ENCODE peak calls at places on chromosome 7, in ten cellular contexts. H is NCI-H748 treated with DMSO at 0.1 percent for 48 hours; K is naive thymus-derived CD8-positive, alpha-beta T cell; T is activated CD4-positive, CD25-positive, alpha-beta regulatory T cell; S is activated CD8-positive, alpha-beta memory T cell treated with anti-CD3 and anti-CD28 coated beads, Interleukin-2, amount 50 U/mL, for 4 hours; U is GM23248; A is stimulated activated CD4-positive, alpha-beta T cell treated with anti-CD3 and anti-CD28 coated beads, Interleukin-2, amount 100 ng/mL, for 48 hours; I is nucleus accumbens; G is sciatic nerve; C is amygdala. B is an unnamed sample.

GRCh38 chr7:55953707-55954475 is 2.2 kb downstream of the MRPS17 start:
- DNase-seq in H (no peak), K (no peak), T (no peak), S (no peak), U (no peak), A (no peak), I (no peak), G (no peak), C (no peak), B (no peak)

GRCh38 chr7:2014391-2015241 is 218.1 kb downstream of the MAD1L1 start:
- DNase-seq in H (no peak), K (no peak), T (no peak), S (peak), U (no peak), A (no peak), I (no peak), G (peak), C (no peak), B (no peak)

GRCh38 chr7:66047426-66047825 is 28.2 kb upstream of the ASL start:
- DNase-seq in H (no peak), K (no peak), T (no peak), S (no peak), U (peak), A (no peak), I (no peak), G (peak), C (no peak), B (no peak)

GRCh38 chr7:98613601-98614425 is 3.3 kb upstream of the NPTX2 start:
- DNase-seq in H (no peak), K (no peak), T (no peak), S (no peak), U (peak), A (no peak), I (no peak), G (no peak), C (no peak), B (no peak)

GRCh38 chr7:73424486-73424885 is 9.1 kb upstream of the FZD9 start:
- DNase-seq in H (no peak), K (no peak), T (no peak), S (no peak), U (no peak), A (no peak), I (no peak), G (no peak), C (no peak), B (no peak)

GRCh38 chr7:114910787-114911186 is 11.1 kb upstream of the MDFIC start:
- DNase-seq in H (no peak), K (no peak), T (no peak), S (no peak), U (peak), A (no peak), I (no peak), G (no peak), C (no peak), B (no peak)

GRCh38 chr7:116553168-116553567 is 28.3 kb downstream of the CAV1 start:
- DNase-seq in H (no peak), K (no peak), T (no peak), S (no peak), U (no peak), A (no peak), I (no peak), G (no peak), C (no peak), B (no peak)

GRCh38 chr7:115522174-115522573 is 508.4 kb downstream of the TFEC start:
- DNase-seq in H (no peak), K (no peak), T (no peak), S (no peak), U (no peak), A (no peak), I (no peak), G (no peak), C (no peak), B (no peak)

GRCh38 chr7:116799912-116800311 is 62.5 kb upstream of the CAPZA2 start:
- DNase-seq in H (no peak), K (no peak), T (no peak), S (no peak), U (no peak), A (no peak), I (no peak), G (no peak), C (no peak), B (no peak)

GRCh38 chr7:101784275-101785127 is 32.9 kb upstream of the CUX1 start:
- DNase-seq in H (no peak), K (no peak), T (no peak), S (no peak), U (peak), A (no peak), I (no peak), G (no peak), C (no peak), B (no peak)

GRCh38 chr7:33050425-33051318 is 11.9 kb downstream of the NT5C3A start:
- DNase-seq in H (peak), K (peak), T (no peak), S (no peak), U (peak), A (no peak), I (no peak), G (no peak), C (no peak), B (no peak)

GRCh38 chr7:105224884-105225651 is 163.7 kb downstream of the SRPK2 start:
- DNase-seq in H (no peak), K (no peak), T (no peak), S (no peak), U (peak), A (no peak), I (no peak), G (no peak), C (no peak), B (no peak)

GRCh38 chr7:12716722-12717121 is 29.3 kb downstream of the ARL4A start:
- DNase-seq in H (no peak), K (no peak), T (no peak), S (no peak), U (no peak), A (no peak), I (no peak), G (no peak), C (no peak), B (no peak)

GRCh38 chr7:127392182-127392565 is 334 bp downstream of the ZNF800 start:
- DNase-seq in H (no peak), K (peak), T (peak), S (peak), U (peak), A (peak), I (no peak), G (no peak), C (peak), B (peak)

GRCh38 chr7:66281678-66282593 is 76.8 kb downstream of the TPST1 start:
- DNase-seq in H (no peak), K (no peak), T (no peak), S (no peak), U (peak), A (no peak), I (no peak), G (no peak), C (peak), B (no peak)

GRCh38 chr7:18786196-18786727 is 290.7 kb downstream of the HDAC9 start:
- DNase-seq in H (no peak), K (no peak), T (no peak), S (no peak), U (no peak), A (no peak), I (no peak), G (no peak), C (no peak), B (no peak)

GRCh38 chr7:137953692-137954470 is 48.0 kb downstream of the CREB3L2 start:
- DNase-seq in H (no peak), K (no peak), T (no peak), S (no peak), U (peak), A (no peak), I (no peak), G (no peak), C (no peak), B (no peak)

GRCh38 chr7:24920702-24921679 is 59.0 kb downstream of the OSBPL3 start:
- DNase-seq in H (no peak), K (no peak), T (no peak), S (no peak), U (no peak), A (no peak), I (no peak), G (no peak), C (no peak), B (no peak)

GRCh38 chr7:46321556-46322205 is 400.6 kb upstream of the IGFBP3 start:
- DNase-seq in H (no peak), K (no peak), T (no peak), S (no peak), U (peak), A (no peak), I (no peak), G (no peak), C (no peak), B (no peak)

GRCh38 chr7:151999337-152000090 is 26.0 kb upstream of the GALNT11 start:
- DNase-seq in H (no peak), K (no peak), T (no peak), S (no peak), U (peak), A (no peak), I (no peak), G (no peak), C (no peak), B (no peak)

GRCh38 chr7:132312531-132313070 is 263.7 kb downstream of the PLXNA4 start:
- DNase-seq in H (no peak), K (no peak), T (no peak), S (no peak), U (no peak), A (no peak), I (no peak), G (no peak), C (no peak), B (no peak)

GRCh38 chr7:155506854-155507337 is 39.5 kb downstream of the CNPY1 start:
- DNase-seq in H (peak), K (no peak), T (no peak), S (no peak), U (peak), A (no peak), I (no peak), G (no peak), C (no peak), B (no peak)

GRCh38 chr7:151242181-151243044 is 6.1 kb downstream of the SMARCD3 start:
- DNase-seq in H (no peak), K (no peak), T (no peak), S (no peak), U (no peak), A (no peak), I (no peak), G (no peak), C (no peak), B (no peak)

GRCh38 chr7:81297317-81297716 is 378.5 kb upstream of the SEMA3C start:
- DNase-seq in H (no peak), K (no peak), T (no peak), S (no peak), U (peak), A (no peak), I (no peak), G (no peak), C (no peak), B (no peak)

GRCh38 chr7:85554294-85554877 is 367.5 kb upstream of the SEMA3D start:
- DNase-seq in H (peak), K (no peak), T (no peak), S (no peak), U (peak), A (no peak), I (no peak), G (no peak), C (no peak), B (no peak)

GRCh38 chr7:157408258-157409101 is 71.7 kb downstream of the DNAJB6 start:
- DNase-seq in H (no peak), K (no peak), T (no peak), S (no peak), U (no peak), A (no peak), I (no peak), G (no peak), C (no peak), B (no peak)

GRCh38 chr7:3063016-3063753 is 19.5 kb upstream of the CARD11 start:
- DNase-seq in H (no peak), K (peak), T (peak), S (peak), U (no peak), A (peak), I (no peak), G (no peak), C (no peak), B (peak)

GRCh38 chr7:117230276-117231046 is 92.4 kb downstream of the WNT2 start:
- DNase-seq in H (no peak), K (no peak), T (no peak), S (no peak), U (peak), A (no peak), I (no peak), G (no peak), C (no peak), B (no peak)

GRCh38 chr7:2044883-2045471 is 187.8 kb downstream of the MAD1L1 start:
- DNase-seq in H (no peak), K (no peak), T (no peak), S (no peak), U (no peak), A (no peak), I (no peak), G (peak), C (no peak), B (no peak)

GRCh38 chr7:156480671-156481070 is 159.9 kb upstream of the RNF32 start:
- DNase-seq in H (no peak), K (no peak), T (no peak), S (no peak), U (no peak), A (no peak), I (no peak), G (no peak), C (no peak), B (no peak)

GRCh38 chr7:141460781-141461715 is 90.2 kb upstream of the AGK start:
- DNase-seq in H (no peak), K (no peak), T (no peak), S (no peak), U (peak), A (no peak), I (peak), G (no peak), C (no peak), B (no peak)

GRCh38 chr7:26648429-26649015 is 215.9 kb downstream of the SKAP2 start:
- DNase-seq in H (no peak), K (no peak), T (no peak), S (no peak), U (peak), A (no peak), I (no peak), G (no peak), C (no peak), B (no peak)

GRCh38 chr7:100358857-100359212 is 918 bp downstream of the PILRB start:
- DNase-seq in H (no peak), K (no peak), T (no peak), S (no peak), U (no peak), A (no peak), I (no peak), G (no peak), C (no peak), B (no peak)

GRCh38 chr7:70630647-70631457 is 501.1 kb upstream of the GALNT17 start:
- DNase-seq in H (peak), K (no peak), T (no peak), S (no peak), U (peak), A (no peak), I (no peak), G (peak), C (no peak), B (no peak)

GRCh38 chr7:108452707-108453106 is 3.5 kb downstream of the NRCAM start:
- DNase-seq in H (peak), K (peak), T (no peak), S (no peak), U (peak), A (no peak), I (no peak), G (no peak), C (no peak), B (no peak)

GRCh38 chr7:155846156-155846555 is 33.9 kb upstream of the SHH start:
- DNase-seq in H (no peak), K (no peak), T (no peak), S (no peak), U (no peak), A (no peak), I (no peak), G (peak), C (no peak), B (no peak)

GRCh38 chr7:79504607-79505389 is 51.3 kb upstream of the MAGI2 start:
- DNase-seq in H (no peak), K (no peak), T (no peak), S (no peak), U (peak), A (no peak), I (no peak), G (peak), C (no peak), B (no peak)

B was measured in stimulated activated CD8-positive, alpha-beta memory T cell treated with anti-CD3 and anti-CD28 coated beads, Interleukin-7, amount 100 ng/mL, for 48 hours.